ENCODE peak calls at places on chromosome 4, in six cellular contexts. D is GM10248, M is left lung, G is nephron progenitor cell, K is lower lobe of right lung, P is HCT116. Q is an unnamed sample.

GRCh38 chr4:77653162-77653758 is 47.6 kb downstream of the CXCL13 start:
- DNase-seq in D (no peak), P (no peak), G (no peak), M (no peak), K (no peak), Q (no peak)

GRCh38 chr4:7999279-7999678 is 59.6 kb upstream of the AFAP1 start:
- DNase-seq in K (no peak), G (no peak), M (no peak), P (no peak), D (no peak), Q (no peak)

GRCh38 chr4:8541981-8542715 is 38.0 kb upstream of the GPR78 start:
- DNase-seq in D (no peak), M (peak), G (no peak), K (no peak), P (no peak), Q (no peak)

GRCh38 chr4:598925-599324 is 22.8 kb upstream of the TMEM271 start:
- DNase-seq in M (no peak), G (no peak), K (no peak), P (no peak), D (no peak), Q (no peak)

GRCh38 chr4:168511780-168512467 is 15.1 kb downstream of the PALLD start:
- DNase-seq in P (no peak), M (no peak), G (no peak), K (no peak), D (no peak), Q (no peak)

GRCh38 chr4:150236626-150237025 is 158.4 kb downstream of the DCLK2 start:
- DNase-seq in D (no peak), P (no peak), K (no peak), M (no peak), G (no peak), Q (no peak)

GRCh38 chr4:99389606-99390005 is 37.1 kb upstream of the ADH1C start:
- DNase-seq in M (no peak), P (no peak), D (no peak), K (no peak), G (no peak), Q (no peak)

GRCh38 chr4:128600996-128601857 is 208.3 kb upstream of the JADE1 start:
- DNase-seq in P (peak), K (peak), M (peak), D (no peak), G (no peak), Q (no peak)

GRCh38 chr4:3291969-3292570 is 751 bp upstream of the RGS12 start:
- DNase-seq in G (peak), P (peak), M (peak), D (no peak), K (peak), Q (no peak)

GRCh38 chr4:96986800-96987199 is 1146.9 kb downstream of the PDHA2 start:
- DNase-seq in M (no peak), G (no peak), K (no peak), P (no peak), D (no peak), Q (no peak)

GRCh38 chr4:122221322-122221721 is 69.2 kb downstream of the BLTP1 start:
- DNase-seq in K (no peak), D (no peak), M (no peak), P (no peak), G (no peak), Q (no peak)

GRCh38 chr4:122219356-122219755 is 67.2 kb downstream of the BLTP1 start:
- DNase-seq in M (no peak), P (no peak), G (no peak), K (no peak), D (no peak), Q (no peak)

GRCh38 chr4:122212880-122213279 is 60.7 kb downstream of the BLTP1 start:
- DNase-seq in G (no peak), P (no peak), D (no peak), K (no peak), M (no peak), Q (no peak)

GRCh38 chr4:122224348-122224747 is 72.2 kb downstream of the BLTP1 start:
- DNase-seq in G (peak), M (no peak), D (no peak), P (no peak), K (no peak), Q (no peak)

DNA sequence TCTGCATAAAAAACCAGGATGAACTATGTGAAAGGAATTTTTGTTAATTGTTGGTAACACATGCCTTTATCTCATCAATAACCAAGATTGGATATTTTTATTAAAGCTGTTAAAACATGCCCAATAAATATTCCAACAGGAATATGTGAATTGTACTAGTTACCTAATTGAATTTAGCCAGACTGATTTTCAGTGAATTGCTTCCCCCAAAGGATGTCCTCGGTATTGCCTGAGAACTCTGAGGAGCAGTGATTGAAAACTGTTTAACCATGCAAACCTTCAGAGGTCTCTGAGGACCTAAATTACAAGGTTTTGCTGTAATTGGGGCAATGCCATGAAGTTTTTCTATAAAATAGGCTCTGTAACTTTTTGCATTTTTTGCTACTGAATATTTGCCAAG is 66.6 kb downstream of the BLTP1 start:
- DNase-seq in D (no peak), K (no peak), G (no peak), M (no peak), P (no peak), Q (no peak)
- TF ChIP-seq CTCF in D (no peak), K (peak), G (peak), M (no peak), P (peak), Q (no peak)

GRCh38 chr4:152398060-152398459 is 137.8 kb downstream of the FBXW7 start:
- DNase-seq in D (no peak), K (no peak), P (no peak), M (no peak), G (no peak), Q (no peak)
- TF ChIP-seq CTCF in D (no peak), K (peak), P (peak), M (no peak), G (peak), Q (no peak)

DNA sequence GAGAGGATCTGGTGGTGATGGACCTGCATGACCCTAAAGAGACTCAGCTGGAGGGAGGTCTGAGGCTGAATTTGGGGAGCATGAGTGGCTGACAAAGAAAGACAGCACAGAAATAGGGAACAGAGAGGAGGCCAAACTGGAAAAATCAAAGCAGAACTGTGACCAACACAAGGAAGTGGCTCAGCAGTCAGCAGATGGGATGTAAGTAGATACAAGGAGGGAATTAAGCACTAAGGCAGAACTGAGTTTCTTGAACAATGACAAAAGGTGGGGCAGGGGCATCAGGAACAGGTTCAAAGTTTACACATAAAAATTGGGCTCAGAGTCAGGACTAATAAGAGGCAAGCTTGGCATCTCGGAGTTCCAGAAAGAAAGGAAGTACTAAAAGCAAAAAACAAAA is 144.3 kb upstream of the KLF3 start:
- DNase-seq in G (no peak), M (no peak), K (no peak), D (no peak), P (no peak), Q (no peak)
- TF ChIP-seq CTCF in G (no peak), M (no peak), K (no peak), D (no peak), P (no peak), Q (no peak)

GRCh38 chr4:141347738-141348524 is 127.2 kb downstream of the ZNF330 start:
- DNase-seq in D (no peak), K (no peak), M (no peak), P (no peak), G (no peak), Q (no peak)

GRCh38 chr4:141350122-141350904 is 129.6 kb downstream of the ZNF330 start:
- DNase-seq in G (no peak), P (no peak), D (no peak), K (no peak), M (no peak), Q (no peak)

GRCh38 chr4:141340458-141340857 is 119.8 kb downstream of the ZNF330 start:
- DNase-seq in K (no peak), G (no peak), D (no peak), P (no peak), M (no peak), Q (no peak)

GRCh38 chr4:141348589-141348988 is 127.9 kb downstream of the ZNF330 start:
- DNase-seq in P (no peak), K (no peak), G (no peak), M (no peak), D (no peak), Q (no peak)

DNA sequence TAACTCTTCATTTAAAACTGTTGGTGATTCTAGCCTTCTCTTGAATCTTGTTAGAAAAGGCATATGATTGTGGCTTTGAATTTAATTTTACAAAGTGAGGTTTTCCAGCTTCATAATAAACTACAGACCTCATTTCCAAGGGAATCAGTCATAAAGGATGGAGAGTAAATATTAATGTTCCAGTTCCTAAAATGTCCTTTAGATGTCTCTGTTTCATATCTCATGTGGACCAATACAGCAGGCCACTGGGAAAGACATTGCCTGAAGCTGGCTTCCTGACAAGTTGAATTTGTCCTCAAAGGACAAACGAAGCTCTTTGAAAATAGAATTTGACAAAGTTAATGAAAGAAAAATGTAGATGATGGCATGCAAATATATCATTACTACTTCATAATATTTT is 125.4 kb downstream of the ZNF330 start:
- DNase-seq in P (peak), D (peak), K (no peak), G (no peak), M (no peak), Q (peak)
- TF ChIP-seq CTCF in P (peak), D (peak), K (peak), G (peak), M (peak), Q (no peak)

GRCh38 chr4:108042927-108043326 is 53.2 kb downstream of the HADH start:
- DNase-seq in K (no peak), P (no peak), M (no peak), G (no peak), D (no peak), Q (no peak)
- TF ChIP-seq CTCF in K (no peak), P (no peak), M (no peak), G (no peak), D (peak), Q (peak)

DNA sequence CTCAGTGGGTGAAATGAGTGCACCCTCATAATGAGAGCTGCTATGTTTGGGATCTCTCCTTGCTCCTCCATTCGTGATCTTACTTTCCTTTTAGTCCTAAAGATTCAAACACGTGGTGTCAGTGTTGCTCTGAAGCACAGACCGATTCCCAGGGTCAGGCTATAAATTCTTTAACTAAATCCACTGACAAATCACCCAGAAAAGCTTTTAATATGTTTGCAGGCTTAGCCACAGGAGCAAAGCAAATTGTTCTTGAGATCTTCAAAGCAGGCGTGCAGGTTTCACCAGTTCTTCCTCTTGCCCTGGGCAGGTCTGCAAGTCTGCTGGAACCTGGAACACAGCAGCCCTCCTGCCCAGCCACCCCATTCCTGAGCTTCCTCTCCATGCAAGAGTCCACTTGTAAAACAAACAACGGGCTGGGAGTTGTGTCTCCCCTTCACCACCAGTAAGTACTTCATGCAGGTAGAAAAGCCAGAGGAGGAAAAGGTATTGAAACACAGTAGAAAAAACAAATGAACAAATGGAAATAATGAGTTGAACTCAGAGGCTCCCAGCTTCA is 70.1 kb upstream of the ENPP6 start:
- DNase-seq in K (peak), D (no peak), P (no peak), M (peak), G (no peak), Q (no peak)
- TF ChIP-seq CTCF in K (peak), D (peak), P (no peak), M (no peak), G (no peak), Q (peak)

Q was measured in GM13976.